ENCODE peak calls at places on chromosomes 5 and 9, in five cellular contexts. F is endothelial cell, N is HFF-Myc, J is fibroblast of lung, W is glutamatergic neuron. L is an unnamed sample.
A peak's percentile ranks its signal among the peaks of the same experiment; 100 is the strongest.

GRCh38 chr5:109983135-109983534 is 293.4 kb downstream of the MAN2A1 start:
- DNase-seq in F (no peak), N (no peak), J (peak; percentile 66), W (no peak), L (no peak)

GRCh38 chr5:173969167-173970049 is 19.6 kb upstream of the C5orf47 start:
- DNase-seq in F (no peak), N (no peak), J (peak; percentile 67), W (no peak), L (peak; percentile 49)

GRCh38 chr5:121870489-121870888 is 18.8 kb downstream of the FTMT start:
- DNase-seq in F (no peak), N (no peak), J (peak; percentile 7), W (no peak), L (peak; percentile 40)

GRCh38 chr5:159850192-159850573 is 66.1 kb upstream of the ADRA1B start:
- DNase-seq in F (no peak), N (no peak), J (peak; percentile 84), W (no peak), L (peak; percentile 82)

GRCh38 chr5:67652212-67652611 is 455.6 kb upstream of the CD180 start:
- DNase-seq in F (no peak), N (no peak), J (no peak), W (no peak), L (no peak)

GRCh38 chr9:84851935-84852585 is 182.5 kb downstream of the NTRK2 start:
- DNase-seq in F (no peak), N (peak; percentile 90), J (peak; percentile 97), W (no peak), L (peak; percentile 94)

GRCh38 chr9:87592554-87593394 is 95.1 kb downstream of the DAPK1 start:
- DNase-seq in F (no peak), N (no peak), J (peak; percentile 79), W (no peak), L (peak; percentile 72)

GRCh38 chr9:90969021-90969675 is 167.5 kb downstream of the SYK start:
- DNase-seq in F (no peak), N (no peak), J (no peak), W (no peak), L (no peak)

GRCh38 chr5:6392571-6392970 is 14.2 kb upstream of the MED10 start:
- DNase-seq in F (no peak), N (no peak), J (no peak), W (no peak), L (no peak)

GRCh38 chr9:33041459-33042188 is 16.6 kb downstream of the DNAJA1 start:
- DNase-seq in F (no peak), N (no peak), J (no peak), W (no peak), L (no peak)

GRCh38 chr9:123550012-123550411 is 194.0 kb downstream of the CRB2 start:
- DNase-seq in F (no peak), N (no peak), J (no peak), W (no peak), L (no peak)

GRCh38 chr5:61535828-61536227 is 203.8 kb downstream of the ZSWIM6 start:
- DNase-seq in F (no peak), N (no peak), J (no peak), W (no peak), L (no peak)

GRCh38 chr5:54098267-54098666 is 212.1 kb downstream of the ARL15 start:
- DNase-seq in F (no peak), N (no peak), J (no peak), W (peak; percentile 42), L (no peak)

GRCh38 chr9:93827545-93828330 is 127.4 kb downstream of the BARX1 start:
- DNase-seq in F (peak; percentile 82), N (peak; percentile 4), J (peak; percentile 44), W (peak; percentile 81), L (peak; percentile 47)

GRCh38 chr5:64165500-64166200 is at the start of gene RNF180:
- DNase-seq in F (peak; percentile 73), N (no peak), J (peak; percentile 51), W (peak; percentile 80), L (peak; percentile 28)

GRCh38 chr5:179731791-179732411 is 721 bp upstream of the MAML1 start:
- DNase-seq in F (peak; percentile 6), N (peak; percentile 53), J (peak; percentile 82), W (no peak), L (no peak)

GRCh38 chr5:99879791-99880511 is 655.2 kb upstream of the FAM174A start:
- DNase-seq in F (no peak), N (no peak), J (no peak), W (peak; percentile 20), L (no peak)

GRCh38 chr5:127333463-127333862 is 42.9 kb downstream of the MEGF10 start:
- DNase-seq in F (no peak), N (no peak), J (no peak), W (no peak), L (no peak)

GRCh38 chr9:132673355-132673754 is 3.1 kb downstream of the GTF3C4 start:
- DNase-seq in F (peak; percentile 17), N (peak; percentile 40), J (peak; percentile 61), W (no peak), L (peak; percentile 41)

GRCh38 chr5:140329739-140330481 is 16.5 kb downstream of the HBEGF start:
- DNase-seq in F (peak; percentile 20), N (no peak), J (no peak), W (no peak), L (no peak)

GRCh38 chr9:80175286-80175906 is 603.6 kb downstream of the TLE4 start:
- DNase-seq in F (no peak), N (no peak), J (peak; percentile 36), W (peak; percentile 23), L (peak; percentile 67)

DNA sequence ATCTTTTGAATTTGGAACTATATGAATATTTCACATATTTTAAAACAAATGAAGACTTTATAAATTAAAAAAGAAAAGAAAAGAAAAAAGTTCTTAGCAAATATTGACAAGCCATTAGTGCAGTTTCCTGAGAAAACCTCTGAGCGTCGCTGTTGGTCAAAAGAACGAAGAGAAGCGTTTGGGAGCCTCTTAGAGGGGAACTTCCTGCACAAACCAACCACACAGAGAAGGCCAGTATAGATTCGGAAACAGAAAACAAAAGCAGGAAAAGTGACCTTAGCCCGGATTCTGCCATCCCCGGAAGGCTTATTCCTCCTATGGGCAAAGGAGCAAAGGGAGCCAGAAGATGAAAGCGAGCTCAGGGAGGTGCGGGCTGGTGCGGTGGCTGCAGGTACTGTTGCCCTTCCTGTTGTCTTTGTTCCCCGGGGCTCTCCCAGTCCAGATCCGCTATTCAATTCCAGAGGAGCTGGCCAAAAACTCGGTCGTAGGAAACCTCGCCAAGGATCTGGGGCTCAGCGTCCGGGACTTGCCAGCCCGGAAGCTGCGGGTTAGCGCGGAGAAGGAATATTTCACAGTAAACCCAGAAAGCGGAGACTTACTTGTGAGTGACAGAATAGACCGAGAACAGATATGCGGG is at the start of gene PCDHGB2:
- DNase-seq in F (peak; percentile 26), N (no peak), J (peak; percentile 43), W (no peak), L (peak; percentile 33)
- TF ChIP-seq CTCF in F (peak; percentile 63), N (peak; percentile 39), J (peak; percentile 48), W (no peak), L (peak; percentile 38)

DNA sequence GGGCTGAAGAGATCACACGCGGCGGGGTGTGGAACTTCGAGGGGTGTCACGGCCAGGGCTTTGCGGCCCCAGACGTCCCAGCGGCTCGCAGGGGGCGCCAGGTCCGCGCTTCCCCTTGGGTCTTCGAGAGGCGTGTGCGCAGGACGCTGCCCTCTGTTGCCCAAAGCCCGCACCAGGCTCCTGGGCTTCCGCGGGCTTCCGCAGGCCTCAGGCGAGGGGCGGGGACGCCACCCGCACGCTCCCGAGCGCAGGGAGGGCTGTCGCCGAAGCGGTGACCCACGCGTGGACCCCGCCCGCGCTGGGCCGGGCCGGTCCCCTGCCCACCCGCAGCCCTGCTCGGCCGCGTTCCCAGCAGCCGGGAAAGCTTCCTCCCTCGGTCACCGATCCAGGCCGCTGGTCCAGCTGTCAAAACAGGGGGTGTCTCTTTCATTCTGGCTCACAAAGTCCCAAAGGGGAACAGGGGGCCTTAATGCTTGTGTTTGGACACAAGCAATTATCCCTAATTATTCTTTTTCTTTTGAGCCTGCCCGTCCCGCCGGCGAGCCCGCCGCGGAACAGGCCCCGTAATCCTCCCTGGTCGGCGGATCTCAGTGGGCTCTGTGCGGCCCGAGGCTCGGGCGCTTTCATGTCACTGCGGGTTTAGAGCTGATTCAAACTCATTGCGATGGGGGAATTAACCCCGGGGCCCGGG is 60.6 kb downstream of the TMEM174 start:
- DNase-seq in F (peak; percentile 37), N (no peak), J (peak; percentile 39), W (peak; percentile 58), L (peak; percentile 39)
- TF ChIP-seq CTCF in F (no peak), N (no peak), J (peak; percentile 8), W (no peak), L (no peak)

GRCh38 chr5:125281662-125282061 is 535.2 kb upstream of the ZNF608 start:
- DNase-seq in F (no peak), N (no peak), J (no peak), W (no peak), L (no peak)
- TF ChIP-seq CTCF in F (no peak), N (no peak), J (no peak), W (no peak), L (no peak)

GRCh38 chr9:22241611-22242010 is 205.0 kb upstream of the DMRTA1 start:
- DNase-seq in F (no peak), N (no peak), J (no peak), W (no peak), L (no peak)

GRCh38 chr9:22240619-22241018 is 206.0 kb upstream of the DMRTA1 start:
- DNase-seq in F (no peak), N (peak; percentile 35), J (peak; percentile 69), W (no peak), L (peak; percentile 68)

GRCh38 chr9:22241024-22241423 is 205.6 kb upstream of the DMRTA1 start:
- DNase-seq in F (no peak), N (no peak), J (peak; percentile 27), W (no peak), L (no peak)

GRCh38 chr9:22237497-22238363 is 208.9 kb upstream of the DMRTA1 start:
- DNase-seq in F (no peak), N (peak; percentile 69), J (peak; percentile 97), W (no peak), L (peak; percentile 95)

GRCh38 chr9:22238809-22239684 is 207.6 kb upstream of the DMRTA1 start:
- DNase-seq in F (no peak), N (no peak), J (peak; percentile 71), W (no peak), L (peak; percentile 89)
- TF ChIP-seq CTCF in F (peak; percentile 67), N (peak; percentile 59), J (peak; percentile 61), W (peak; percentile 55), L (peak; percentile 58)

GRCh38 chr9:127539259-127539981 is 72.7 kb upstream of the STXBP1 start:
- DNase-seq in F (no peak), N (no peak), J (peak; percentile 60), W (no peak), L (no peak)

GRCh38 chr9:127536499-127536898 is 75.6 kb upstream of the STXBP1 start:
- DNase-seq in F (no peak), N (no peak), J (no peak), W (no peak), L (no peak)

GRCh38 chr9:127537014-127537413 is 75.1 kb upstream of the STXBP1 start:
- DNase-seq in F (no peak), N (no peak), J (peak; percentile 58), W (no peak), L (peak; percentile 57)

GRCh38 chr9:127538849-127539258 is 73.2 kb upstream of the STXBP1 start:
- DNase-seq in F (no peak), N (no peak), J (peak; percentile 69), W (no peak), L (peak; percentile 44)

GRCh38 chr9:127537792-127538191 is 74.3 kb upstream of the STXBP1 start:
- DNase-seq in F (no peak), N (no peak), J (no peak), W (no peak), L (no peak)
- TF ChIP-seq CTCF in F (no peak), N (peak; percentile 35), J (peak; percentile 39), W (no peak), L (peak; percentile 48)

GRCh38 chr9:72807765-72808445 is 144.9 kb downstream of the ALDH1A1 start:
- DNase-seq in F (no peak), N (no peak), J (no peak), W (no peak), L (no peak)
- TF ChIP-seq CTCF in F (no peak), N (peak; percentile 24), J (peak; percentile 19), W (peak; percentile 36), L (no peak)